ENCODE peak calls at places on chromosomes 4 and X, in nine cellular contexts. K is NCI-H345; S is cardiac muscle cell; N is stimulated activated CD4-positive, alpha-beta T cell treated with anti-CD3 and anti-CD28 coated beads, Interleukin-12 subunit alpha, Interleukin-12 subunit beta, amount 100 ng/mL, for 24 hours; F is trophoblast cell; A is iPS-NIHi11; C is T-helper 1 cell; M is CD8-positive, alpha-beta memory T cell; U is M059J. T is an unnamed sample.

GRCh38 chrX:41512394-41512793 is 65.3 kb downstream of the NYX start:
- DNase-seq in K (no peak), S (no peak), N (no peak), C (no peak), M (no peak), A (no peak), U (no peak), F (no peak), T (no peak)

GRCh38 chr4:148163011-148163410 is 279.2 kb downstream of the NR3C2 start:
- DNase-seq in K (no peak), F (peak), A (no peak), N (no peak), C (no peak), U (no peak), S (no peak), M (no peak), T (no peak)

GRCh38 chr4:85475631-85476233 is 782 bp downstream of the ARHGAP24 start:
- DNase-seq in K (no peak), U (peak), C (no peak), S (peak), N (no peak), F (peak), M (no peak), A (peak), T (no peak)

GRCh38 chr4:87865960-87866598 is 33.3 kb downstream of the MEPE start:
- DNase-seq in U (peak), A (peak), C (no peak), K (peak), M (no peak), N (no peak), F (no peak), S (no peak), T (no peak)

GRCh38 chr4:41334182-41334581 is 77.5 kb downstream of the UCHL1 start:
- DNase-seq in K (peak), U (no peak), N (no peak), S (no peak), C (no peak), A (peak), M (no peak), F (peak), T (no peak)

GRCh38 chr4:75004755-75005668 is 72.1 kb downstream of the PARM1 start:
- DNase-seq in A (no peak), U (peak), N (no peak), C (no peak), S (no peak), K (no peak), M (no peak), F (no peak), T (no peak)

GRCh38 chrX:47619486-47620302 is at the start of gene SYN1:
- DNase-seq in A (peak), U (peak), C (peak), N (peak), K (peak), F (peak), S (peak), M (peak), T (peak)

GRCh38 chrX:8743126-8743732 is 11.3 kb upstream of the ANOS1 start:
- DNase-seq in N (peak), U (peak), M (peak), K (peak), C (peak), A (peak), F (peak), S (peak), T (no peak)

GRCh38 chrX:103517246-103517645 is 2.0 kb downstream of the RAB40A start:
- DNase-seq in F (no peak), C (no peak), K (no peak), M (no peak), A (no peak), N (no peak), U (peak), S (no peak), T (no peak)

GRCh38 chr4:113958766-113959540 is 20.5 kb downstream of the ARSJ start:
- DNase-seq in S (no peak), C (no peak), A (no peak), N (no peak), M (no peak), U (peak), K (no peak), F (peak), T (peak)

GRCh38 chr4:163344147-163345050 is 707 bp downstream of the NPY5R start:
- DNase-seq in S (peak), C (no peak), F (peak), U (peak), N (no peak), A (peak), K (no peak), M (no peak), T (no peak)

GRCh38 chr4:140653718-140654515 is 85.2 kb upstream of the UCP1 start:
- DNase-seq in M (no peak), N (no peak), S (no peak), U (no peak), F (peak), K (no peak), C (no peak), A (no peak), T (no peak)

GRCh38 chr4:13865871-13866669 is 238.5 kb upstream of the BOD1L1 start:
- DNase-seq in M (no peak), S (peak), A (no peak), C (no peak), N (no peak), F (no peak), U (peak), K (no peak), T (no peak)

GRCh38 chrX:19886888-19887531 is 390 bp downstream of the SH3KBP1 start:
- DNase-seq in M (peak), N (no peak), K (no peak), F (peak), A (peak), S (peak), U (peak), C (no peak), T (no peak)

GRCh38 chr4:36385951-36386561 is 104.6 kb downstream of the DTHD1 start:
- DNase-seq in N (no peak), A (no peak), S (no peak), U (no peak), C (no peak), M (peak), F (peak), K (no peak), T (no peak)

GRCh38 chrX:130995351-130995967 is 62.7 kb upstream of the ARHGAP36 start:
- DNase-seq in A (no peak), M (no peak), N (no peak), K (no peak), U (no peak), C (no peak), F (no peak), S (peak), T (no peak)

GRCh38 chr4:134628074-134628473 is 426.5 kb upstream of the PABPC4L start:
- DNase-seq in K (no peak), N (no peak), F (no peak), A (no peak), M (no peak), C (no peak), U (no peak), S (no peak), T (no peak)